ENCODE peak calls at places on chromosomes 4 and X, in six cellular contexts. One of them, this sample, is unnamed.

GRCh38 chr4:111074523-111075114 is 451.7 kb upstream of the PITX2 start:
- DNase-seq in H9: peak
- DNase-seq in IMR-90: no peak
- DNase-seq in H1: no peak
- DNase-seq in mesenchymal stem cell: no peak
- DNase-seq in neuronal stem cell: no peak
- DNase-seq in this sample: peak

GRCh38 chr4:85168456-85168855 is 202.0 kb upstream of the WDFY3 start:
- DNase-seq in H9: no peak
- DNase-seq in IMR-90: no peak
- DNase-seq in H1: no peak
- DNase-seq in mesenchymal stem cell: no peak
- DNase-seq in neuronal stem cell: no peak
- DNase-seq in this sample: no peak

GRCh38 chr4:26807330-26807729 is 53.3 kb upstream of the STIM2 start:
- DNase-seq in H9: no peak
- DNase-seq in IMR-90: no peak
- DNase-seq in H1: no peak
- DNase-seq in mesenchymal stem cell: no peak
- DNase-seq in neuronal stem cell: no peak
- DNase-seq in this sample: no peak

GRCh38 chr4:124202106-124202505 is 510.4 kb downstream of the ANKRD50 start:
- DNase-seq in H9: no peak
- DNase-seq in IMR-90: peak
- DNase-seq in H1: no peak
- DNase-seq in mesenchymal stem cell: peak
- DNase-seq in neuronal stem cell: no peak
- DNase-seq in this sample: peak

GRCh38 chrX:154727418-154728323 is 23.2 kb downstream of the GAB3 start:
- DNase-seq in H9: no peak
- DNase-seq in IMR-90: peak
- DNase-seq in H1: no peak
- DNase-seq in mesenchymal stem cell: peak
- DNase-seq in neuronal stem cell: no peak
- DNase-seq in this sample: peak

GRCh38 chrX:143661286-143661685 is 25.4 kb upstream of the SLITRK4 start:
- DNase-seq in H9: no peak
- DNase-seq in IMR-90: no peak
- DNase-seq in H1: no peak
- DNase-seq in mesenchymal stem cell: no peak
- DNase-seq in neuronal stem cell: peak
- DNase-seq in this sample: peak

GRCh38 chrX:63656871-63657580 is 128.0 kb downstream of the ARHGEF9 start:
- DNase-seq in H9: no peak
- DNase-seq in IMR-90: peak
- DNase-seq in H1: no peak
- DNase-seq in mesenchymal stem cell: peak
- DNase-seq in neuronal stem cell: no peak
- DNase-seq in this sample: peak

GRCh38 chr4:183395395-183395794 is 49.0 kb upstream of the CDKN2AIP start:
- DNase-seq in H9: no peak
- DNase-seq in IMR-90: no peak
- DNase-seq in H1: no peak
- DNase-seq in mesenchymal stem cell: no peak
- DNase-seq in neuronal stem cell: no peak
- DNase-seq in this sample: no peak

GRCh38 chrX:40449396-40449795 is 131.4 kb upstream of the ATP6AP2 start:
- DNase-seq in H9: no peak
- DNase-seq in IMR-90: no peak
- DNase-seq in H1: no peak
- DNase-seq in mesenchymal stem cell: no peak
- DNase-seq in neuronal stem cell: no peak
- DNase-seq in this sample: no peak

GRCh38 chr4:139783761-139784484 is 118.3 kb downstream of the MGST2 start:
- DNase-seq in H9: no peak
- DNase-seq in IMR-90: no peak
- DNase-seq in H1: no peak
- DNase-seq in mesenchymal stem cell: no peak
- DNase-seq in neuronal stem cell: no peak
- DNase-seq in this sample: peak

GRCh38 chr4:108345862-108346530 is 177.3 kb upstream of the LEF1 start:
- DNase-seq in H9: no peak
- DNase-seq in IMR-90: peak
- DNase-seq in H1: no peak
- DNase-seq in mesenchymal stem cell: peak
- DNase-seq in neuronal stem cell: no peak
- DNase-seq in this sample: no peak

GRCh38 chr4:76736434-76736833 is 161.5 kb downstream of the SOWAHB start:
- DNase-seq in H9: no peak
- DNase-seq in IMR-90: peak
- DNase-seq in H1: no peak
- DNase-seq in mesenchymal stem cell: peak
- DNase-seq in neuronal stem cell: no peak
- DNase-seq in this sample: no peak

DNA sequence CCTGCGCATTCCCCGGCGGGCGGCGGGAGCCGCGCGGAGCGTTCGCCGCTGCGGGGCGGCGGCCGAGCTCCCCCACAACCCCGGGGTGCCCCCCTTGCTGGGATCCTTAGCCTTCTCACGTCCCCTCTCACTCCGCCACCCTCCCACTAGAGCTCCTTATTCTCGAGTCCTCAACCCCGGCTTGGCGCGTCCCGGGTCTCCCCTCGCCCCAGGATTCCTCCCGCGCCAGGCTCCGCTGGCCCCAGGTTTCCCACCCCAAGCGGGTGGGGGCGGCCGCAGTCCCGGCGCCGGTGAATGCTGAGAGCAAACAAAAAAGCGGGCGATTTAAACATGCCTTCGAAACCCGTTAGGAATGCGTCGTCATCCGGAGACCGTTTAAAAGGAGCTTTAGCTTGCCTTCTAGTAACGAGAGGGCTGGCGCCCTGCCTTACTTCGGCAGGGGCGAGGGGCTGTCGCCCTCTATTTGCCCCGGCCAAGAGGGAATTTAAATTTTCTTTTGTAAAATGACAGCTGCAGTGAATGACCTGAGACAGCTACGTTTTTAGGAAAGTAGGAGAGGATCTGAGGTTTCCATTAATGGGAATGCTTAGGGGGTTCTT is 3.0 kb downstream of the JADE1 start:
- DNase-seq in H9: peak
- DNase-seq in IMR-90: peak
- DNase-seq in H1: peak
- DNase-seq in mesenchymal stem cell: peak
- DNase-seq in neuronal stem cell: peak
- DNase-seq in this sample: peak
- H3K18ac ChIP-seq in H9: no peak
- H3K18ac ChIP-seq in IMR-90: peak
- H3K18ac ChIP-seq in H1: peak
- H3K18ac ChIP-seq in mesenchymal stem cell: peak
- H3K18ac ChIP-seq in neuronal stem cell: peak
- H3K18ac ChIP-seq in this sample: peak

DNA sequence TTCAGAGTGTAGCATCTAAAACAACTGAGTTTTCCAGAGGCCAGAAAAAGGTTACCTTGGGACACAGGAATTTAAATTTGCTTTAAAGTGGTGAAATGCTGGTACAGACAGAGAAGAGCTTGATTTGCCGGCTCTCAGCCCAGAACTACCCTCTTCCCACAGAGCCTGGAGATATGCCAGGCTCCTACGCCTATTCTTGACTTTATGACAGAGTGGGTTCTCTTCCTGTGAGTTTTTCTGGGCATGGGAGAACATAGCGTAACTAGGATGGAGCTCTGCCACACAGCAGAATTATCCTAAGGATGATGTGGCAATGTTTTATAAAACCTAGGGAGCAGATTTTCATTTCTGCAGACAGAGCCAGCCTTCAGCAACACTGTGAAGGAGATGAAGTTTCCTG is 241.8 kb downstream of the GRIA3 start:
- DNase-seq in H9: no peak
- DNase-seq in IMR-90: no peak
- DNase-seq in H1: no peak
- DNase-seq in mesenchymal stem cell: no peak
- DNase-seq in neuronal stem cell: no peak
- DNase-seq in this sample: no peak
- H2BK15ac ChIP-seq in H9: no peak
- H2BK15ac ChIP-seq in IMR-90: no peak
- H2BK15ac ChIP-seq in H1: no peak
- H2BK15ac ChIP-seq in mesenchymal stem cell: no peak
- H2BK15ac ChIP-seq in neuronal stem cell: no peak
- H2BK15ac ChIP-seq in this sample: no peak

GRCh38 chrX:68411729-68412128 is 21.6 kb downstream of the OPHN1 start:
- DNase-seq in H9: no peak
- DNase-seq in IMR-90: no peak
- DNase-seq in H1: no peak
- DNase-seq in mesenchymal stem cell: no peak
- DNase-seq in neuronal stem cell: no peak
- DNase-seq in this sample: no peak
- H3K23ac ChIP-seq in H9: no peak
- H3K23ac ChIP-seq in IMR-90: no peak
- H3K23ac ChIP-seq in H1: no peak
- H3K23ac ChIP-seq in mesenchymal stem cell: no peak
- H3K23ac ChIP-seq in neuronal stem cell: no peak
- H3K23ac ChIP-seq in this sample: no peak

GRCh38 chr4:125432078-125432477 is 117.3 kb downstream of the FAT4 start:
- DNase-seq in H9: peak
- DNase-seq in IMR-90: peak
- DNase-seq in H1: no peak
- DNase-seq in mesenchymal stem cell: peak
- DNase-seq in neuronal stem cell: peak
- DNase-seq in this sample: peak
- H3K18ac ChIP-seq in H9: no peak
- H3K18ac ChIP-seq in IMR-90: no peak
- H3K18ac ChIP-seq in H1: no peak
- H3K18ac ChIP-seq in mesenchymal stem cell: no peak
- H3K18ac ChIP-seq in neuronal stem cell: no peak
- H3K18ac ChIP-seq in this sample: no peak

GRCh38 chrX:85505801-85506200 is 126.3 kb upstream of the POF1B start:
- DNase-seq in H9: no peak
- DNase-seq in IMR-90: no peak
- DNase-seq in H1: no peak
- DNase-seq in mesenchymal stem cell: no peak
- DNase-seq in neuronal stem cell: no peak
- DNase-seq in this sample: no peak

GRCh38 chrX:85499400-85499799 is 119.9 kb upstream of the POF1B start:
- DNase-seq in H9: no peak
- DNase-seq in IMR-90: no peak
- DNase-seq in H1: no peak
- DNase-seq in mesenchymal stem cell: no peak
- DNase-seq in neuronal stem cell: no peak
- DNase-seq in this sample: peak

GRCh38 chrX:85503258-85504158 is 124.0 kb upstream of the POF1B start:
- DNase-seq in H9: no peak
- DNase-seq in IMR-90: no peak
- DNase-seq in H1: no peak
- DNase-seq in mesenchymal stem cell: no peak
- DNase-seq in neuronal stem cell: no peak
- DNase-seq in this sample: peak

GRCh38 chrX:85504381-85504780 is 124.9 kb upstream of the POF1B start:
- DNase-seq in H9: no peak
- DNase-seq in IMR-90: no peak
- DNase-seq in H1: no peak
- DNase-seq in mesenchymal stem cell: no peak
- DNase-seq in neuronal stem cell: no peak
- DNase-seq in this sample: no peak

DNA sequence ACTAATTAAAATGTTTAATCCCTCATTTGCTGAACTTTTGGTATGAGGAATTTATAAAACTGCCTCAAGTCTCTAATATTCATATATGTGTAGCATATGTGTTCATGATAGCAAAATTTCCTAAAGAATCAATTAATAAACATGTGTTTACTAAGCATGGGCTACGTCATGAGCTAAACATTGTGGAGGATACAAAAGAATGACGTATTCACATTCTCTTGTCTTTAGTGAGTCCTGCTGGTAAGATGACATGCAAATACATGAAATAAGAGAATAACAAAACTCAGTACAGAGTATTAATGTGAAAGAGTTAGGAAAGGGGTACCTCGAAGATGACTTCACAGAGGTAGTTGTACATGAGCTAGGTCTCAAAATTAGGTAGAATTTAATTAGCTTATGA is 121.9 kb upstream of the POF1B start:
- DNase-seq in H9: no peak
- DNase-seq in IMR-90: no peak
- DNase-seq in H1: no peak
- DNase-seq in mesenchymal stem cell: no peak
- DNase-seq in neuronal stem cell: no peak
- DNase-seq in this sample: no peak
- H2BK15ac ChIP-seq in H9: no peak
- H2BK15ac ChIP-seq in IMR-90: no peak
- H2BK15ac ChIP-seq in H1: no peak
- H2BK15ac ChIP-seq in mesenchymal stem cell: no peak
- H2BK15ac ChIP-seq in neuronal stem cell: no peak
- H2BK15ac ChIP-seq in this sample: no peak

GRCh38 chrX:2879670-2880069 is 49.5 kb downstream of the ARSD start:
- DNase-seq in H9: no peak
- DNase-seq in IMR-90: no peak
- DNase-seq in H1: no peak
- DNase-seq in mesenchymal stem cell: no peak
- DNase-seq in neuronal stem cell: no peak
- DNase-seq in this sample: no peak
- H3K23ac ChIP-seq in H9: no peak
- H3K23ac ChIP-seq in IMR-90: no peak
- H3K23ac ChIP-seq in H1: no peak
- H3K23ac ChIP-seq in mesenchymal stem cell: no peak
- H3K23ac ChIP-seq in neuronal stem cell: no peak
- H3K23ac ChIP-seq in this sample: no peak

DNA sequence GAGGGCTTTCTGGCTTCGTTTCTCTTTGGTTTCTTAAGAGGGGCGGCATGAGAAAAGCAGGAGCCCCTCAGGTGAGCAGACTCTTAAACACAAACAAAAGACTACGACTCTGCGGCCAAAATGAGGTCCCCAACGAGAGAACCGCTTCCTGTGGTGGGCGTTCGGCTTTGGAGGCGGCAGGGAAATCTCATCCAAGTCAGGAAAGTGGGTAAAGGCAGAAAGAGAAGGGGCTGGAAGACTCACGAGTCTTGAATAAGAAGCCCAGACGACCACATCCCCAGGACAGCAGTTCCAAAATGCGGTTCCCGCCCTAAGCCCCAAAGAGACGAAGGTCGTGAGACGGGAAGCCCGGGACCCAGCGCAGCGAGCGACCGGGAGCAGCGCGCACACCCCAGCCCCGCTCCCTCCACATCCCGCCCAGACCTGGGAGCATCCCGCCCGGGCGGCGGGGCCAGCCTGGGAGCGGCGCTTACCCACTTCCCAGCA is 386 bp downstream of the UGDH start:
- DNase-seq in H9: no peak
- DNase-seq in IMR-90: no peak
- DNase-seq in H1: no peak
- DNase-seq in mesenchymal stem cell: no peak
- DNase-seq in neuronal stem cell: peak
- DNase-seq in this sample: no peak
- H3K18ac ChIP-seq in H9: peak
- H3K18ac ChIP-seq in IMR-90: peak
- H3K18ac ChIP-seq in H1: peak
- H3K18ac ChIP-seq in mesenchymal stem cell: peak
- H3K18ac ChIP-seq in neuronal stem cell: peak
- H3K18ac ChIP-seq in this sample: peak

DNA sequence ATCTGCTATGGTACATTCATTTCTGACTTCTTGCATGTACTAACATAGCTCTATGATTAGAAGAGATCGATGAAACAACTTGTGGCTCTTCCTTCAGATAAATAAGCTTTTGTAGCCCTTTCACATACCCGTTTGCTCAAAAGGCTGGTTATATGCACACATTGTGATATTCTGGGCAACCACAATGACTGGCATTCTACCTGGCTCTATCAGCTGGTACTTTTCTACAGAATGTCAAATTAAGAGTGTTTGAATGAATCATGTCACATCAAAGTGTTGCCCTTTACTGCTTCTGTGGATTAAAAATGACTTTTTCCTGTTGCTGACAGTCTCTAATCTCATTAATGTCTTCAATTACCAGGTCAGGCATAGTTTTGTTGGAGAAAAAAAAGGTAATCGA is 11.6 kb downstream of the PGRMC1 start:
- DNase-seq in H9: no peak
- DNase-seq in IMR-90: no peak
- DNase-seq in H1: no peak
- DNase-seq in mesenchymal stem cell: no peak
- DNase-seq in neuronal stem cell: no peak
- DNase-seq in this sample: no peak
- H2BK15ac ChIP-seq in H9: no peak
- H2BK15ac ChIP-seq in IMR-90: no peak
- H2BK15ac ChIP-seq in H1: no peak
- H2BK15ac ChIP-seq in mesenchymal stem cell: no peak
- H2BK15ac ChIP-seq in neuronal stem cell: no peak
- H2BK15ac ChIP-seq in this sample: no peak

This sample was measured in mesendoderm.